ENCODE peak calls at places on chromosome 19, in four cellular contexts. A is breast epithelium, D is caudate nucleus, I is EH. U is an unnamed sample.

GRCh38 chr19:926595-927043 is 784 bp downstream of the ARID3A start:
- DNase-seq in A (peak), D (no peak), I (peak), U (no peak)

GRCh38 chr19:19816679-19817078 is 4.9 kb downstream of the ZNF506 start:
- DNase-seq in A (no peak), D (no peak), I (no peak), U (no peak)

GRCh38 chr19:39494661-39495060 is 4.1 kb upstream of the DLL3 start:
- DNase-seq in A (no peak), D (no peak), I (no peak), U (no peak)

GRCh38 chr19:4375620-4376228 is 24.6 kb downstream of the SH3GL1 start:
- DNase-seq in A (no peak), D (no peak), I (peak), U (no peak)

GRCh38 chr19:34109596-34109995 is 62.7 kb upstream of the LSM14A start:
- DNase-seq in A (no peak), D (no peak), I (no peak), U (no peak)

GRCh38 chr19:558770-559439 is 13.5 kb upstream of the BSG start:
- DNase-seq in A (peak), D (peak), I (peak), U (no peak)

GRCh38 chr19:41934849-41935374 is 6.7 kb upstream of the ERFL start:
- DNase-seq in A (peak), D (peak), I (peak), U (no peak)

GRCh38 chr19:18416778-18417249 is 2.4 kb upstream of the SSBP4 start:
- DNase-seq in A (peak), D (peak), I (peak), U (peak)

U was measured in mesenteric fat pad.